ENCODE peak calls at places on chromosome 14, in seven cellular contexts. O is HCT116, R is lower lobe of right lung, S is A549, L is right lobe of liver, T is mucosa of descending colon, Y is GM12878. N is an unnamed sample.

GRCh38 chr14:23025181-23025788 is 9.4 kb downstream of the PSMB5 start:
- ATAC-seq in S (no peak), L (no peak), T (peak), R (no peak), O (peak), Y (peak), N (no peak)

GRCh38 chr14:20732950-20733650 is 12.6 kb upstream of the EDDM3A start:
- ATAC-seq in S (no peak), O (no peak), R (no peak), Y (no peak), L (peak), T (peak), N (peak)

GRCh38 chr14:58662028-58662427 is 24.3 kb downstream of the DACT1 start:
- ATAC-seq in L (no peak), S (no peak), O (no peak), R (no peak), T (no peak), Y (no peak), N (no peak)

GRCh38 chr14:20493634-20494033 is 11.7 kb upstream of the RNASE10 start:
- ATAC-seq in R (peak), O (no peak), S (no peak), Y (peak), L (peak), T (peak), N (peak)

GRCh38 chr14:50524071-50524470 is 8.3 kb downstream of the MAP4K5 start:
- ATAC-seq in Y (peak), R (no peak), S (no peak), L (no peak), T (peak), O (no peak), N (no peak)

GRCh38 chr14:96194657-96195431 is 9.8 kb upstream of the BDKRB2 start:
- ATAC-seq in O (no peak), T (peak), Y (peak), R (peak), L (peak), S (no peak), N (no peak)

GRCh38 chr14:96928779-96929380 is 131.7 kb downstream of the VRK1 start:
- ATAC-seq in S (no peak), Y (no peak), O (no peak), R (no peak), T (no peak), L (no peak), N (no peak)

GRCh38 chr14:56474419-56475022 is 105.1 kb upstream of the TMEM260 start:
- ATAC-seq in R (peak), Y (peak), T (peak), S (peak), O (peak), L (peak), N (no peak)

GRCh38 chr14:71013551-71014192 is 106.4 kb downstream of the PCNX1 start:
- ATAC-seq in Y (no peak), R (no peak), S (no peak), L (no peak), O (no peak), T (peak), N (no peak)

GRCh38 chr14:95488376-95489162 is 27.9 kb downstream of the SYNE3 start:
- ATAC-seq in Y (no peak), T (peak), S (no peak), R (no peak), O (no peak), L (peak), N (peak)

GRCh38 chr14:71165121-71165574 is 257.9 kb downstream of the PCNX1 start:
- ATAC-seq in R (no peak), O (no peak), L (no peak), T (peak), Y (no peak), S (no peak), N (no peak)

GRCh38 chr14:21414137-21414631 is 30.4 kb upstream of the SUPT16H start:
- ATAC-seq in O (no peak), Y (peak), S (no peak), R (no peak), L (no peak), T (no peak), N (no peak)

GRCh38 chr14:103748539-103748867 is 32.9 kb downstream of the ZFYVE21 start:
- ATAC-seq in O (no peak), T (peak), Y (no peak), S (no peak), L (no peak), R (no peak), N (no peak)

GRCh38 chr14:104978774-104979691 is 859 bp upstream of the AHNAK2 start:
- ATAC-seq in Y (no peak), L (no peak), T (no peak), O (no peak), S (no peak), R (no peak), N (no peak)

GRCh38 chr14:90093942-90094595 is 32.3 kb downstream of the KCNK13 start:
- ATAC-seq in S (no peak), Y (no peak), R (no peak), L (no peak), O (no peak), T (no peak), N (no peak)

GRCh38 chr14:69553221-69553620 is 21.4 kb downstream of the CCDC177 start:
- ATAC-seq in R (no peak), Y (no peak), L (no peak), T (no peak), S (peak), O (no peak), N (no peak)

GRCh38 chr14:98114122-98114895 is 1157.7 kb downstream of the BCL11B start:
- ATAC-seq in T (no peak), R (no peak), L (no peak), S (no peak), O (no peak), Y (no peak), N (no peak)

GRCh38 chr14:104399432-104400155 is 180.0 kb upstream of the C14orf180 start:
- ATAC-seq in Y (peak), T (no peak), S (no peak), O (no peak), L (no peak), R (no peak), N (no peak)

GRCh38 chr14:52369305-52369781 is 55.2 kb downstream of the PTGER2 start:
- ATAC-seq in R (peak), O (no peak), L (no peak), Y (no peak), T (no peak), S (no peak), N (peak)

GRCh38 chr14:94158239-94158888 is 15.8 kb upstream of the PPP4R4 start:
- ATAC-seq in Y (no peak), O (no peak), R (no peak), S (no peak), L (peak), T (peak), N (no peak)

GRCh38 chr14:93104961-93105360 is 10.8 kb downstream of the ITPK1 start:
- ATAC-seq in S (peak), Y (no peak), R (peak), T (no peak), O (peak), L (no peak), N (no peak)

GRCh38 chr14:35766036-35766699 is 42.9 kb downstream of the RALGAPA1 start:
- ATAC-seq in S (no peak), Y (no peak), O (no peak), L (no peak), R (no peak), T (no peak), N (no peak)

GRCh38 chr14:79408696-79409095 is 802.6 kb downstream of the DIO2 start:
- ATAC-seq in L (no peak), O (no peak), T (no peak), S (no peak), Y (no peak), R (no peak), N (no peak)

GRCh38 chr14:69059658-69060648 is 80.9 kb upstream of the ACTN1 start:
- ATAC-seq in Y (no peak), R (peak), O (no peak), T (peak), L (peak), S (peak), N (peak)

GRCh38 chr14:50311337-50311973 is 574 bp downstream of the L2HGDH start:
- ATAC-seq in T (no peak), L (peak), S (peak), Y (peak), O (no peak), R (no peak), N (no peak)

GRCh38 chr14:104725772-104726548 is 1.9 kb downstream of the ADSS1 start:
- ATAC-seq in L (no peak), S (peak), O (no peak), Y (no peak), R (no peak), T (no peak), N (no peak)

GRCh38 chr14:39673141-39674133 is 241.2 kb upstream of the FBXO33 start:
- ATAC-seq in S (no peak), O (no peak), R (no peak), T (no peak), Y (no peak), L (no peak), N (no peak)

GRCh38 chr14:87811246-87811645 is 181.7 kb downstream of the GALC start:
- ATAC-seq in Y (no peak), O (no peak), L (no peak), S (no peak), R (no peak), T (no peak), N (no peak)

GRCh38 chr14:70802379-70802778 is 6.9 kb downstream of the MAP3K9 start:
- ATAC-seq in R (no peak), S (no peak), T (no peak), Y (peak), L (no peak), O (no peak), N (no peak)

GRCh38 chr14:31207287-31207745 is 277 bp downstream of the HECTD1 start:
- ATAC-seq in Y (peak), S (peak), L (no peak), R (peak), O (peak), T (peak), N (peak)

GRCh38 chr14:34649344-34649743 is 19.4 kb upstream of the SNX6 start:
- ATAC-seq in R (no peak), T (no peak), O (peak), S (peak), Y (no peak), L (peak), N (no peak)

GRCh38 chr14:92417759-92418158 is 94.8 kb downstream of the SLC24A4 start:
- ATAC-seq in O (no peak), Y (no peak), L (peak), R (peak), T (peak), S (no peak), N (peak)

GRCh38 chr14:79011920-79012204 is 841.7 kb downstream of the NRXN3 start:
- ATAC-seq in S (peak), R (no peak), Y (no peak), O (no peak), T (no peak), L (no peak), N (no peak)

DNA sequence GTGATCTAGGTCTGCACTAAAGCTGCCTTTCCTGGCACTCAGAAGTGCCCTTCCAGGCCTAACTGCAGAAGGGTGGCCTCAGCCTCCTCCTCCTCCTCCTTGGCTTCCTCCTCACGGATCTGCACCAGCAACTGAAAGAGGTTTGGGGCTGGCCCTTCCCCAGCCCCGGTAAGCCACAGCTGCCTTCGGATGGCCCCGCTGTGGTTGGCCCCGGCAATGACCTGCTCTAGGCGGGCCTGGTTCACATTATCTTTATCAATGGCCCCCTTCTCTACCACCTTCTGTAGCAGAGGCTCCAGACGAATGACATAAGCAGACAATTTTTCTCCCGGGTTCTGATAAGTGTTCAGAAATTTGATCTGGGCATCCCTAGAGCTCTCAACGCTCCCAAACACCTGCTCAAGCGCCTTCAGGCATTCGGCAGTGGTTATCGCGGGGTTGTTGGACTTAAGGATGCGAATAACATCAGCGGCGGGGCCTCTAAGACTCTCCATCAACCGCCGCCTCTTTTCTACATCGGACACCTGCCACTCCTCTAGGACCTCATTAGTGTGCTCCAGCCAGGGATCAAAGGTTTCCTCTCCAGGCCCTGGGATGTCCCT is 1.5 kb downstream of the PNMA1 start:
- ATAC-seq in R (peak), L (peak), T (no peak), Y (peak), S (peak), O (no peak), N (no peak)
- H3K4me3 ChIP-seq in R (peak), L (peak), T (no peak), Y (peak), S (peak), O (peak), N (peak)

GRCh38 chr14:91374897-91375747 is 42.5 kb downstream of the CCDC88C start:
- ATAC-seq in Y (no peak), T (peak), R (no peak), L (no peak), S (no peak), O (no peak), N (no peak)
- TF ChIP-seq CTCF in Y (no peak), T (no peak), R (no peak), L (no peak), S (no peak), O (no peak), N (no peak)

DNA sequence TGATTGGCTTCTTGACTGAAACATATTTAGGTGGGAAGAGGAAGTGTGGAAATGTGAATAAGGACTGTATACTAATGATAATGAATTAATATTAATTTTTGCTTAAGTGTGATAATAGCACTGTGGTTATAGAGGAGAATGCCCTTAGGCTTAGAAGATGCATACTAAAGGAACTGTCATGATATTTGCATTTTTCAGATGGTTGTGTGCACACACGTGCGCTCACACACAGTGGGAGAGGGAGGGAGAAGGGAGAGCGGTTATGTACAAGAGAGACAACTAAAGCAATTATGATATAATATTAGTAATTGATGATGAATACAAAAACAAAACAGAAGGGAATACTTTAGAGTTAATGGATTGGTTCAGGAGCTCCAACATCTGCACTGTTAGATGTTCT is 54.2 kb downstream of the RCOR1 start:
- ATAC-seq in Y (peak), L (no peak), S (no peak), T (no peak), O (no peak), R (no peak), N (no peak)
- H3K4me3 ChIP-seq in Y (no peak), L (no peak), S (no peak), T (no peak), O (no peak), R (no peak), N (no peak)

GRCh38 chr14:77066555-77067172 is 31.4 kb upstream of the CIPC start:
- ATAC-seq in Y (no peak), L (no peak), O (no peak), R (no peak), T (no peak), S (no peak), N (no peak)
- TF ChIP-seq CTCF in Y (no peak), L (no peak), O (no peak), R (no peak), T (no peak), S (no peak), N (no peak)

DNA sequence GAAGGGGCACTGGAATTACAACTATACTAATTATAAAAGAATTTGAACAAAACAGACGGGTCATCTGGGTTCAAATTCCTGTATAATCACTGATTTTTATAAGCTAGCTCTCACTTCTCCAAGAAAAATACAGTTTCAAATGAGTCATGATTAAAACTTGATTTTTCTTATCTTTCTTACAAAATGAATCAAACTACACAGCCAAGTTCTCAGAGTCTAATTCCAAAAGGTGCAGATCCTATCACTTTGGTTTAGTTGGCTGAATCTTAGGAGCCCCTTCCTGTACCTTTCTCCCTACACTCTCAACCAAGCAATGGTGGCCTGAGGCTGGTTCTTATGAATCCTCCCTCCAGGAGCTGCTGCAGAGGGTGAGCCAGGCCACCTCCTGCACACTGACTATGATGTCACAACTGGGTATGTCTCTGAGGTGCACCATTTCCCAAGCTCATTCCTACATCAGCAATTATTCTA is 43.8 kb upstream of the BMP4 start:
- ATAC-seq in R (no peak), L (no peak), T (no peak), Y (no peak), S (peak), O (no peak), N (no peak)
- H3K4me3 ChIP-seq in R (no peak), L (no peak), T (no peak), Y (no peak), S (no peak), O (no peak), N (no peak)